ENCODE peak calls at places on chromosomes 5 and 9, in five cellular contexts. One of them, this sample, is unnamed.
A peak's percentile ranks its signal among the peaks of the same experiment; 100 is the strongest.

GRCh38 chr9:26975728-26976707 is 19.8 kb downstream of the IFT74 start:
- DNase-seq in body of pancreas: peak; percentile 48
- DNase-seq in keratinocyte: no peak
- DNase-seq in ovary: no peak
- DNase-seq in neural progenitor cell: peak; percentile 87
- DNase-seq in this sample: no peak

GRCh38 chr9:115369322-115369957 is 251.5 kb upstream of the TNC start:
- DNase-seq in body of pancreas: no peak
- DNase-seq in keratinocyte: no peak
- DNase-seq in ovary: no peak
- DNase-seq in neural progenitor cell: no peak
- DNase-seq in this sample: no peak

GRCh38 chr9:114888599-114888998 is 41.8 kb downstream of the TNFSF8 start:
- DNase-seq in body of pancreas: no peak
- DNase-seq in keratinocyte: no peak
- DNase-seq in ovary: no peak
- DNase-seq in neural progenitor cell: no peak
- DNase-seq in this sample: no peak

GRCh38 chr5:142206801-142207200 is 98.2 kb downstream of the NDFIP1 start:
- DNase-seq in body of pancreas: no peak
- DNase-seq in keratinocyte: no peak
- DNase-seq in ovary: no peak
- DNase-seq in neural progenitor cell: no peak
- DNase-seq in this sample: no peak

GRCh38 chr9:118637681-118638080 is 731.6 kb downstream of the BRINP1 start:
- DNase-seq in body of pancreas: no peak
- DNase-seq in keratinocyte: no peak
- DNase-seq in ovary: no peak
- DNase-seq in neural progenitor cell: no peak
- DNase-seq in this sample: no peak

GRCh38 chr9:136182422-136182790 is 22.5 kb downstream of the LHX3 start:
- DNase-seq in body of pancreas: no peak
- DNase-seq in keratinocyte: no peak
- DNase-seq in ovary: no peak
- DNase-seq in neural progenitor cell: no peak
- DNase-seq in this sample: no peak

GRCh38 chr5:151703227-151703626 is 16.5 kb upstream of the SPARC start:
- DNase-seq in body of pancreas: no peak
- DNase-seq in keratinocyte: no peak
- DNase-seq in ovary: no peak
- DNase-seq in neural progenitor cell: no peak
- DNase-seq in this sample: no peak

GRCh38 chr5:23930985-23931384 is 423.6 kb downstream of the PRDM9 start:
- DNase-seq in body of pancreas: no peak
- DNase-seq in keratinocyte: no peak
- DNase-seq in ovary: no peak
- DNase-seq in neural progenitor cell: no peak
- DNase-seq in this sample: no peak

GRCh38 chr9:131735238-131736181 is 4.4 kb downstream of the RAPGEF1 start:
- DNase-seq in body of pancreas: no peak
- DNase-seq in keratinocyte: no peak
- DNase-seq in ovary: no peak
- DNase-seq in neural progenitor cell: no peak
- DNase-seq in this sample: no peak

GRCh38 chr5:158855510-158855909 is 244.2 kb downstream of the EBF1 start:
- DNase-seq in body of pancreas: no peak
- DNase-seq in keratinocyte: no peak
- DNase-seq in ovary: no peak
- DNase-seq in neural progenitor cell: no peak
- DNase-seq in this sample: no peak

GRCh38 chr5:40413747-40414146 is 266.0 kb upstream of the PTGER4 start:
- DNase-seq in body of pancreas: no peak
- DNase-seq in keratinocyte: peak; percentile 32
- DNase-seq in ovary: no peak
- DNase-seq in neural progenitor cell: no peak
- DNase-seq in this sample: no peak

GRCh38 chr9:134386951-134387831 is 60.9 kb downstream of the RXRA start:
- DNase-seq in body of pancreas: peak; percentile 70
- DNase-seq in keratinocyte: no peak
- DNase-seq in ovary: no peak
- DNase-seq in neural progenitor cell: no peak
- DNase-seq in this sample: no peak

GRCh38 chr5:135155616-135156214 is 121.7 kb upstream of the PITX1 start:
- DNase-seq in body of pancreas: no peak
- DNase-seq in keratinocyte: no peak
- DNase-seq in ovary: no peak
- DNase-seq in neural progenitor cell: no peak
- DNase-seq in this sample: no peak

GRCh38 chr9:37333288-37333687 is 89.2 kb upstream of the GRHPR start:
- DNase-seq in body of pancreas: no peak
- DNase-seq in keratinocyte: no peak
- DNase-seq in ovary: no peak
- DNase-seq in neural progenitor cell: no peak
- DNase-seq in this sample: no peak

GRCh38 chr9:120307599-120307998 is 272.4 kb downstream of the CDK5RAP2 start:
- DNase-seq in body of pancreas: no peak
- DNase-seq in keratinocyte: no peak
- DNase-seq in ovary: no peak
- DNase-seq in neural progenitor cell: no peak
- DNase-seq in this sample: no peak

GRCh38 chr9:117276444-117276843 is 138.4 kb downstream of the ASTN2 start:
- DNase-seq in body of pancreas: no peak
- DNase-seq in keratinocyte: no peak
- DNase-seq in ovary: no peak
- DNase-seq in neural progenitor cell: no peak
- DNase-seq in this sample: no peak

GRCh38 chr5:80259511-80260200 is 3.8 kb upstream of the SERINC5 start:
- DNase-seq in body of pancreas: no peak
- DNase-seq in keratinocyte: no peak
- DNase-seq in ovary: no peak
- DNase-seq in neural progenitor cell: no peak
- DNase-seq in this sample: no peak

GRCh38 chr5:80255425-80255751 is 460 bp downstream of the SERINC5 start:
- DNase-seq in body of pancreas: peak; percentile 66
- DNase-seq in keratinocyte: no peak
- DNase-seq in ovary: no peak
- DNase-seq in neural progenitor cell: peak; percentile 80
- DNase-seq in this sample: peak; percentile 89

GRCh38 chr5:80251636-80252035 is 4.2 kb downstream of the SERINC5 start:
- DNase-seq in body of pancreas: no peak
- DNase-seq in keratinocyte: peak; percentile 42
- DNase-seq in ovary: no peak
- DNase-seq in neural progenitor cell: no peak
- DNase-seq in this sample: no peak

GRCh38 chr5:80254767-80255424 is 952 bp downstream of the SERINC5 start:
- DNase-seq in body of pancreas: no peak
- DNase-seq in keratinocyte: no peak
- DNase-seq in ovary: no peak
- DNase-seq in neural progenitor cell: no peak
- DNase-seq in this sample: no peak

GRCh38 chr5:80255752-80256479 is at the start of gene SERINC5:
- DNase-seq in body of pancreas: peak; percentile 82
- DNase-seq in keratinocyte: no peak
- DNase-seq in ovary: peak; percentile 90
- DNase-seq in neural progenitor cell: peak; percentile 86
- DNase-seq in this sample: peak; percentile 95
- TF ChIP-seq CTCF in body of pancreas: no peak
- TF ChIP-seq CTCF in keratinocyte: no peak
- TF ChIP-seq CTCF in ovary: no peak
- TF ChIP-seq CTCF in neural progenitor cell: no peak
- TF ChIP-seq CTCF in this sample: no peak

GRCh38 chr5:57298295-57298984 is 124.6 kb downstream of the GPBP1 start:
- DNase-seq in body of pancreas: peak; percentile 93
- DNase-seq in keratinocyte: peak; percentile 52
- DNase-seq in ovary: peak; percentile 80
- DNase-seq in neural progenitor cell: peak; percentile 94
- DNase-seq in this sample: no peak
- H3K27ac ChIP-seq in body of pancreas: peak overlapping the region; percentile 15
- H3K27ac ChIP-seq in keratinocyte: no peak overlapping the region
- H3K27ac ChIP-seq in ovary: no peak overlapping the region
- H3K27ac ChIP-seq in neural progenitor cell: no peak overlapping the region
- H3K27ac ChIP-seq in this sample: no peak overlapping the region

DNA sequence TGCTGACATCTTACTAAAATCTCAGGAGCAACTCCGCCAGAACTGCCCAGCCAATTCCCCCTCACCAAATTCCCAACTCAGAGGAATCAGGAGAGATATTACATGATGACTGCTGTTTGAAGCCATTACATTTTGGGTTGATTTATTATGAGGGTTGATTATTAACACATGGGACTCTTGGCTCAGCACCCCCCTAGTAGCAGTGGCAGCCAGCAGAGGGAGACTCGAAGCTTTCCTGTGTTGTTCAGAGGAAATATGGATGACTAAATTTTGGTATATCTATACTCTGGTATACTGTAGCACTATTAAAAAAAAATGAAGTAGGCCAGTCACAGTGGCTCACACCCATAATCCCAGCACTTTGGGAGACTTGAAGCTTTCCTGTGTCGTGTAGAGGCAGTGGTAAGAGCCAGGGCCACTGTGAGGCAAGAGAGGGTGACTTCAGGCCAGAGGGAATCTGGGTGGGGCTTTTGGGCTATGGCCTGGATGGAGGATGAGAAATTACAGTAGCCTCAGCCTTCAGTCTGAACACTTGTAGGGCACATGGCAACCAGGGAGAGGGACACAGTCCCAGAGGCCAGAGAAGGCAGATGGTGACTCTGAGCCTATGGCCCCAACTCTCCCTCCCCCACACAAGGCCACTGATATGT is 111.4 kb downstream of the LHX2 start:
- DNase-seq in body of pancreas: no peak
- DNase-seq in keratinocyte: no peak
- DNase-seq in ovary: no peak
- DNase-seq in neural progenitor cell: no peak
- DNase-seq in this sample: no peak
- TF ChIP-seq CTCF in body of pancreas: no peak
- TF ChIP-seq CTCF in keratinocyte: no peak
- TF ChIP-seq CTCF in ovary: no peak
- TF ChIP-seq CTCF in neural progenitor cell: peak; percentile 36
- TF ChIP-seq CTCF in this sample: no peak

GRCh38 chr5:3349704-3350565 is 245.7 kb upstream of the IRX1 start:
- DNase-seq in body of pancreas: no peak
- DNase-seq in keratinocyte: no peak
- DNase-seq in ovary: no peak
- DNase-seq in neural progenitor cell: no peak
- DNase-seq in this sample: no peak

GRCh38 chr5:3351581-3352442 is 243.8 kb upstream of the IRX1 start:
- DNase-seq in body of pancreas: no peak
- DNase-seq in keratinocyte: no peak
- DNase-seq in ovary: no peak
- DNase-seq in neural progenitor cell: no peak
- DNase-seq in this sample: no peak

GRCh38 chr5:3350781-3351180 is 244.9 kb upstream of the IRX1 start:
- DNase-seq in body of pancreas: no peak
- DNase-seq in keratinocyte: no peak
- DNase-seq in ovary: no peak
- DNase-seq in neural progenitor cell: no peak
- DNase-seq in this sample: no peak

GRCh38 chr5:3353561-3353960 is 242.1 kb upstream of the IRX1 start:
- DNase-seq in body of pancreas: no peak
- DNase-seq in keratinocyte: no peak
- DNase-seq in ovary: no peak
- DNase-seq in neural progenitor cell: no peak
- DNase-seq in this sample: no peak

DNA sequence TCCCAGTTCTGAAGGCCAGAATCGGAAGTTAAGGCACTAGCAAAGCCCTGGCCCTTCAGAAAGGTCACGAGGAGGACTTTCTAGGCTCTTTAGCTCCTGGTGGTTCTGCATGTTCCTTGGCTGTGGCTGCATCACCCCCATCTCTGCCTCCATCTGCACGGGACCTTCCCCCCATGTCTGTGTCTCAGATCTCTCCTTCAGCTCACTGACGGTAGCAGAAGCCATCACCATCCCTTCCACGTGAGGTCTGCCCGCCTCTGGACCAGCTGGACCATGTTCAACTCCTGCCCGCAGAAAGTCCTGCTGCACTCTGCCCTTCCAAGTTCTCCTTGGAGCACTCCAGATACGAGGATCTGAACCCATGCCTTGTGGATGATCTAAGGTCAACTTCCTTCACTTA is 242.9 kb upstream of the IRX1 start:
- DNase-seq in body of pancreas: no peak
- DNase-seq in keratinocyte: no peak
- DNase-seq in ovary: no peak
- DNase-seq in neural progenitor cell: no peak
- DNase-seq in this sample: no peak
- H3K27ac ChIP-seq in body of pancreas: no peak overlapping the region
- H3K27ac ChIP-seq in keratinocyte: no peak overlapping the region
- H3K27ac ChIP-seq in ovary: no peak overlapping the region
- H3K27ac ChIP-seq in neural progenitor cell: no peak overlapping the region
- H3K27ac ChIP-seq in this sample: no peak overlapping the region

GRCh38 chr5:52961238-52961637 is 27.9 kb upstream of the ITGA2 start:
- DNase-seq in body of pancreas: no peak
- DNase-seq in keratinocyte: peak; percentile 69
- DNase-seq in ovary: no peak
- DNase-seq in neural progenitor cell: no peak
- DNase-seq in this sample: no peak

GRCh38 chr5:52963636-52964035 is 25.5 kb upstream of the ITGA2 start:
- DNase-seq in body of pancreas: no peak
- DNase-seq in keratinocyte: no peak
- DNase-seq in ovary: no peak
- DNase-seq in neural progenitor cell: no peak
- DNase-seq in this sample: no peak

DNA sequence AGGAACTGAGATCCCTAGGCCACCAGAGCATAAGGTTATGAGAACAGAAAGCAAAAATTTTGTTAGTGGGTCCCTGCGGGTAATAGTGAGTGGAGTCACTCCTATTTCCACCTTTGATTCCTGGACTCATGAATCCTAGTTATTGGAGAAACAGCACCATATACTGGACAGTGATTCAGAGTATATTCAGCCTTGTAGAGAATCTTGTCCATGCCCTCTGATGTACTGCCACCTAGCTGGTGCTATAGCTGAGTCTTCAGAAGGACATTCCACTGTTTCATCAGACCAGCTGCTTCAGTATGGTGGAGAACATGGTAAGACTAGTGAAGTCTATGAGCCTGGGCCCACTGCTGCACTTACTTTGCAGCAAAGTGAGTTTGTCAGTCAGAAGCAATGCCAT is 25.0 kb upstream of the ITGA2 start:
- DNase-seq in body of pancreas: no peak
- DNase-seq in keratinocyte: no peak
- DNase-seq in ovary: no peak
- DNase-seq in neural progenitor cell: no peak
- DNase-seq in this sample: no peak
- TF ChIP-seq CTCF in body of pancreas: no peak
- TF ChIP-seq CTCF in keratinocyte: peak; percentile 34
- TF ChIP-seq CTCF in ovary: no peak
- TF ChIP-seq CTCF in neural progenitor cell: no peak
- TF ChIP-seq CTCF in this sample: no peak

GRCh38 chr9:125886365-125886764 is 139.2 kb downstream of the PBX3 start:
- DNase-seq in body of pancreas: no peak
- DNase-seq in keratinocyte: no peak
- DNase-seq in ovary: no peak
- DNase-seq in neural progenitor cell: no peak
- DNase-seq in this sample: no peak
- H3K27ac ChIP-seq in body of pancreas: no peak overlapping the region
- H3K27ac ChIP-seq in keratinocyte: no peak overlapping the region
- H3K27ac ChIP-seq in ovary: no peak overlapping the region
- H3K27ac ChIP-seq in neural progenitor cell: no peak overlapping the region
- H3K27ac ChIP-seq in this sample: no peak overlapping the region